ENCODE peak calls at places on chromosome 18, in nine cellular contexts. L is choroid plexus epithelial cell; O is OCI-LY7; J is fibroblast of mammary gland; Q is lower lobe of right lung; R is PC-9; V is Jurkat, Clone E6-1; Y is astrocyte of the cerebellum; K is cardiac fibroblast. M is an unnamed sample.

GRCh38 chr18:49812321-49813070 is 837 bp downstream of the ACAA2 start:
- DNase-seq in O (no peak), L (no peak), K (no peak), R (no peak), J (no peak), Q (no peak), Y (no peak), V (no peak), M (peak)

GRCh38 chr18:79530821-79531220 is 135.1 kb downstream of the NFATC1 start:
- DNase-seq in O (no peak), Y (no peak), Q (peak), V (no peak), L (no peak), J (no peak), R (no peak), K (no peak), M (no peak)

GRCh38 chr18:48742304-48742703 is 203.5 kb downstream of the CTIF start:
- DNase-seq in L (no peak), J (no peak), R (no peak), Y (no peak), O (no peak), Q (no peak), V (no peak), K (no peak), M (no peak)

GRCh38 chr18:7349181-7349837 is 118.4 kb downstream of the LRRC30 start:
- DNase-seq in Q (no peak), L (no peak), R (no peak), V (no peak), O (no peak), Y (no peak), J (no peak), K (no peak), M (no peak)

GRCh38 chr18:11984091-11984490 is 2.8 kb downstream of the IMPA2 start:
- DNase-seq in Q (no peak), J (no peak), O (no peak), V (no peak), K (no peak), L (no peak), R (no peak), Y (no peak), M (no peak)

GRCh38 chr18:30113454-30113853 is 929.1 kb downstream of the DSC3 start:
- DNase-seq in L (no peak), J (no peak), Q (no peak), V (no peak), O (no peak), K (no peak), R (no peak), Y (no peak), M (no peak)

GRCh38 chr18:56124186-56124585 is 514.2 kb downstream of the TXNL1 start:
- DNase-seq in Y (peak), K (peak), O (no peak), R (no peak), Q (no peak), L (peak), V (no peak), J (peak), M (no peak)

GRCh38 chr18:75407468-75408437 is 19.8 kb downstream of the SMIM21 start:
- DNase-seq in L (peak), Q (no peak), V (no peak), R (no peak), O (no peak), K (peak), J (peak), Y (no peak), M (peak)

GRCh38 chr18:29969876-29970275 is 1072.7 kb downstream of the DSC3 start:
- DNase-seq in R (no peak), Q (no peak), L (no peak), K (no peak), Y (no peak), J (no peak), V (no peak), O (no peak), M (no peak)

GRCh38 chr18:26656944-26657536 is 108.7 kb upstream of the KCTD1 start:
- DNase-seq in L (peak), K (peak), Y (no peak), O (no peak), R (peak), J (peak), V (peak), Q (peak), M (peak)

GRCh38 chr18:24517554-24517953 is 57.1 kb downstream of the HRH4 start:
- DNase-seq in R (no peak), L (no peak), J (no peak), K (no peak), O (no peak), V (no peak), Q (no peak), Y (no peak), M (no peak)

GRCh38 chr18:48540329-48541025 is 1.6 kb downstream of the CTIF start:
- DNase-seq in O (no peak), Q (peak), R (peak), V (no peak), L (peak), K (peak), Y (no peak), J (peak), M (peak)

GRCh38 chr18:29140590-29140989 is 963.7 kb upstream of the CDH2 start:
- DNase-seq in J (no peak), L (no peak), R (no peak), Q (no peak), O (no peak), V (no peak), Y (no peak), K (no peak), M (no peak)

GRCh38 chr18:8471373-8471772 is 137.9 kb upstream of the RAB12 start:
- DNase-seq in O (no peak), J (peak), Y (peak), R (no peak), Q (no peak), L (no peak), K (no peak), V (no peak), M (peak)

GRCh38 chr18:56162871-56163270 is 475.5 kb downstream of the TXNL1 start:
- DNase-seq in V (no peak), L (peak), Y (no peak), J (peak), K (no peak), R (no peak), Q (no peak), O (no peak), M (no peak)

GRCh38 chr18:58176915-58177717 is 133.1 kb downstream of the NEDD4L start:
- DNase-seq in Q (no peak), V (no peak), O (no peak), K (peak), Y (peak), J (peak), R (peak), L (peak), M (no peak)

GRCh38 chr18:58808349-58808748 is 56.3 kb upstream of the ZNF532 start:
- DNase-seq in Y (no peak), Q (no peak), K (no peak), V (no peak), L (no peak), R (no peak), O (no peak), J (no peak), M (no peak)

GRCh38 chr18:22063672-22064071 is 105.7 kb upstream of the GATA6 start:
- DNase-seq in O (no peak), Y (no peak), L (no peak), J (no peak), K (no peak), R (no peak), Q (no peak), V (no peak), M (no peak)

GRCh38 chr18:35941299-35941698 is 31.2 kb upstream of the RMP24 start:
- DNase-seq in O (no peak), Y (no peak), L (no peak), R (no peak), K (no peak), J (no peak), Q (no peak), V (peak), M (no peak)

GRCh38 chr18:74064510-74064909 is 83.1 kb downstream of the FBXO15 start:
- DNase-seq in O (peak), V (peak), R (no peak), K (no peak), J (no peak), Q (no peak), Y (no peak), L (no peak), M (no peak)

GRCh38 chr18:66749030-66749429 is 145.1 kb upstream of the CDH19 start:
- DNase-seq in O (no peak), K (peak), Q (no peak), Y (no peak), V (no peak), J (no peak), R (no peak), L (peak), M (peak)

GRCh38 chr18:6729247-6730091 is at the start of gene ARHGAP28:
- DNase-seq in Y (peak), K (peak), Q (peak), R (peak), J (peak), V (peak), O (no peak), L (peak), M (peak)

GRCh38 chr18:47549141-47549540 is 297.7 kb upstream of the SKOR2 start:
- DNase-seq in Y (no peak), V (no peak), O (no peak), K (no peak), L (no peak), J (no peak), Q (no peak), R (no peak), M (no peak)

GRCh38 chr18:49880656-49881055 is 67.3 kb upstream of the ACAA2 start:
- DNase-seq in R (peak), L (peak), J (no peak), Y (no peak), O (no peak), Q (no peak), V (peak), K (no peak), M (no peak)

GRCh38 chr18:7812431-7813063 is 245.4 kb downstream of the PTPRM start:
- DNase-seq in V (no peak), L (peak), J (peak), Y (peak), R (peak), K (peak), O (no peak), Q (no peak), M (peak)

GRCh38 chr18:27491772-27492171 is 306.7 kb upstream of the CHST9 start:
- DNase-seq in O (no peak), K (no peak), L (no peak), V (no peak), R (no peak), J (no peak), Q (no peak), Y (no peak), M (no peak)

GRCh38 chr18:79987566-79987965 is 797 bp downstream of the TXNL4A start:
- DNase-seq in L (peak), Y (no peak), K (peak), R (no peak), V (no peak), Q (no peak), J (peak), O (no peak), M (no peak)

GRCh38 chr18:62781893-62782292 is 66.6 kb downstream of the PHLPP1 start:
- DNase-seq in K (peak), O (no peak), V (no peak), J (peak), Y (no peak), L (peak), Q (no peak), R (peak), M (no peak)

GRCh38 chr18:9474103-9474982 is 970 bp upstream of the RALBP1 start:
- DNase-seq in R (no peak), Q (no peak), O (no peak), K (no peak), V (no peak), Y (no peak), J (peak), L (no peak), M (peak)

GRCh38 chr18:13455960-13456471 is 237.5 kb downstream of the LDLRAD4 start:
- DNase-seq in V (peak), K (no peak), J (no peak), Y (no peak), L (no peak), R (no peak), Q (no peak), O (peak), M (no peak)

GRCh38 chr18:51614967-51615571 is 417.6 kb upstream of the MEX3C start:
- DNase-seq in K (peak), R (peak), Y (peak), L (peak), V (no peak), J (no peak), Q (no peak), O (no peak), M (no peak)

GRCh38 chr18:50192903-50193795 is 1.8 kb downstream of the MYO5B start:
- DNase-seq in L (no peak), R (peak), V (no peak), K (no peak), O (no peak), J (no peak), Y (no peak), Q (peak), M (no peak)

GRCh38 chr18:11251229-11251890 is 102.0 kb upstream of the PIEZO2 start:
- DNase-seq in Q (no peak), V (no peak), Y (peak), O (no peak), J (peak), R (no peak), L (peak), K (peak), M (no peak)

GRCh38 chr18:8264861-8265411 is 344.3 kb upstream of the RAB12 start:
- DNase-seq in L (peak), O (no peak), R (no peak), Q (no peak), J (no peak), Y (no peak), V (no peak), K (no peak), M (peak)

GRCh38 chr18:36279001-36279400 is 18.5 kb upstream of the FHOD3 start:
- DNase-seq in J (no peak), L (no peak), Q (no peak), O (no peak), K (no peak), Y (no peak), R (no peak), V (no peak), M (no peak)

GRCh38 chr18:56233595-56233994 is 404.8 kb downstream of the TXNL1 start:
- DNase-seq in R (no peak), J (peak), Q (no peak), Y (peak), L (peak), O (no peak), V (no peak), K (peak), M (no peak)

GRCh38 chr18:79577451-79578395 is 101.9 kb upstream of the CTDP1 start:
- DNase-seq in J (no peak), Y (no peak), R (no peak), Q (peak), K (peak), L (peak), V (no peak), O (no peak), M (no peak)

GRCh38 chr18:21897811-21898210 is 157.2 kb downstream of the MIB1 start:
- DNase-seq in K (peak), R (peak), Q (no peak), O (peak), V (peak), J (peak), L (peak), Y (peak), M (peak)

GRCh38 chr18:46830633-46831032 is 73.8 kb upstream of the ST8SIA5 start:
- DNase-seq in O (no peak), K (no peak), Y (no peak), Q (no peak), L (no peak), R (no peak), J (no peak), V (no peak), M (no peak)

GRCh38 chr18:77249583-77250500 is at the start of gene GALR1:
- DNase-seq in O (no peak), K (peak), J (no peak), R (no peak), L (peak), Y (no peak), V (no peak), Q (no peak), M (no peak)
- H3K4me3 ChIP-seq in O (no peak), K (peak), J (no peak), R (no peak), L (peak), Y (peak), V (no peak), Q (peak), M (no peak)

GRCh38 chr18:43484710-43485109 is 207.4 kb upstream of the SYT4 start:
- DNase-seq in R (peak), L (no peak), Y (no peak), J (no peak), Q (no peak), K (no peak), O (no peak), V (no peak), M (no peak)
- H3K4me3 ChIP-seq in R (no peak), L (no peak), Y (no peak), J (no peak), Q (no peak), K (no peak), O (no peak), V (no peak), M (no peak)

GRCh38 chr18:45728341-45729010 is 4.5 kb downstream of the SLC14A1 start:
- DNase-seq in O (no peak), V (no peak), R (no peak), J (peak), Q (no peak), L (no peak), Y (no peak), K (peak), M (no peak)

GRCh38 chr18:45727068-45727467 is 3.1 kb downstream of the SLC14A1 start:
- DNase-seq in O (no peak), R (no peak), Q (no peak), K (no peak), J (peak), Y (no peak), V (no peak), L (no peak), M (no peak)

GRCh38 chr18:45724591-45724990 is 610 bp downstream of the SLC14A1 start:
- DNase-seq in V (no peak), L (no peak), Y (no peak), K (no peak), J (peak), Q (no peak), O (no peak), R (no peak), M (no peak)

GRCh38 chr18:45723921-45724320 is at the start of gene SLC14A1:
- DNase-seq in L (no peak), K (no peak), Q (no peak), R (no peak), V (no peak), Y (no peak), O (no peak), J (no peak), M (no peak)

GRCh38 chr18:45726603-45727002 is 2.6 kb downstream of the SLC14A1 start:
- DNase-seq in Y (no peak), V (no peak), Q (no peak), R (no peak), K (no peak), J (peak), L (no peak), O (no peak), M (peak)
- H3K4me3 ChIP-seq in Y (no peak), V (no peak), Q (no peak), R (no peak), K (no peak), J (no peak), L (no peak), O (no peak), M (no peak)

DNA sequence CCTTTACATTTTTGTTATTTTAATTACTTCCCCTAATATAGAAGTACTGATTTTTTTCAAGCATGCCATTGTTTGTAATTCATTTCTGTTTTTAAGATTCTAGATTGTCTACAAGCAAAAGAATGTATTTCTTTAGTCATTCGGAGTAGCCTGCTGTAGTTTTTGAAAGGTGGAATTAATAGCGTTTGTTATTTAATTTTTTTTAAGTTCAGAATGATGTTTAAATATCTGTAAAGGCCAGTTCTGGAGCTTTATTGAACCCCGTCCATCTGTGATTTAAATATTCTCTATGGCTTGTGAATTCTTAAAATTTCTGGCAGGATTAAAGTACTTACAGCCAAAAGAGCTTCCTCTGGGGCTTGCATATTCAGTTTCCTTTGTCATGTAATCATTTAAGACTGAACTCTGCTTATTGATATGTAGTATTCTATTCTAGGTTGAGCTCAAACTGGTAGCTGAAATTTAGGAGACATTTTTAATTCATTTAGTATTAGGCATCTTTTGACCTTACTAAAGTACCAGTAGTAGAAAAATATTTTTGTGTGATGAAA is 5.2 kb downstream of the TGIF1 start:
- DNase-seq in Y (no peak), J (no peak), K (no peak), V (no peak), L (no peak), Q (no peak), R (no peak), O (no peak), M (no peak)
- H3K4me3 ChIP-seq in Y (peak), J (peak), K (peak), V (no peak), L (peak), Q (no peak), R (peak), O (peak), M (peak)

M was measured in SJCRH30.